ENCODE peak calls at places on chromosome 17, in ten cellular contexts. A is stomach, K is breast epithelium, T is heart left ventricle, M is hepatocyte, Z is aorta, G is right cardiac atrium, L is neuronal stem cell, S is HCT116, W is neural progenitor cell. E is an unnamed sample.

GRCh38 chr17:57097832-57098421 is 12.9 kb downstream of the AKAP1 start:
- DNase-seq in K (no peak), T (peak), G (peak), S (no peak), M (no peak), A (no peak), Z (peak), L (no peak), W (no peak), E (no peak)

GRCh38 chr17:5413682-5414081 is 5.8 kb downstream of the NUP88 start:
- DNase-seq in A (no peak), S (peak), Z (no peak), L (no peak), M (peak), T (no peak), W (no peak), K (no peak), G (no peak), E (no peak)

GRCh38 chr17:10126554-10127493 is 71.6 kb downstream of the GAS7 start:
- DNase-seq in S (no peak), Z (no peak), T (no peak), G (peak), A (no peak), M (peak), K (no peak), L (no peak), W (peak), E (no peak)

GRCh38 chr17:79842136-79842655 is 3.0 kb upstream of the CBX4 start:
- DNase-seq in L (no peak), G (no peak), T (no peak), W (peak), S (no peak), Z (no peak), A (no peak), M (no peak), K (no peak), E (no peak)

GRCh38 chr17:40354191-40355122 is 10.1 kb downstream of the GJD3 start:
- DNase-seq in G (peak), Z (peak), M (no peak), W (no peak), A (no peak), T (no peak), K (no peak), L (no peak), S (no peak), E (no peak)

GRCh38 chr17:63911657-63912100 is 621 bp upstream of the CSHL1 start:
- DNase-seq in T (no peak), M (peak), L (peak), G (no peak), S (peak), Z (no peak), K (no peak), W (peak), A (peak), E (no peak)

GRCh38 chr17:43427362-43428043 is 28.7 kb downstream of the ARL4D start:
- DNase-seq in Z (no peak), K (no peak), T (no peak), M (no peak), W (no peak), G (no peak), A (peak), L (no peak), S (no peak), E (no peak)

GRCh38 chr17:40311575-40311974 is 2.6 kb downstream of the RARA start:
- DNase-seq in K (peak), S (no peak), L (no peak), T (peak), M (no peak), G (peak), W (no peak), A (peak), Z (peak), E (no peak)

GRCh38 chr17:59791603-59792457 is 84.4 kb downstream of the VMP1 start:
- DNase-seq in Z (no peak), A (no peak), K (no peak), W (no peak), L (no peak), M (no peak), T (no peak), S (no peak), G (no peak), E (no peak)

GRCh38 chr17:4150106-4150505 is 7.1 kb downstream of the CYB5D2 start:
- DNase-seq in G (no peak), A (no peak), K (no peak), W (no peak), S (no peak), L (no peak), Z (no peak), T (no peak), M (no peak), E (no peak)
- H3K27ac ChIP-seq in G (no peak), A (no peak), K (no peak), W (no peak), S (no peak), L (no peak), Z (no peak), T (no peak), M (no peak), E (no peak)

GRCh38 chr17:55303008-55303493 is 38.3 kb downstream of the HLF start:
- DNase-seq in A (no peak), G (no peak), W (no peak), S (no peak), T (no peak), Z (no peak), M (no peak), K (no peak), L (no peak), E (no peak)

GRCh38 chr17:55304171-55304859 is 39.6 kb downstream of the HLF start:
- DNase-seq in L (no peak), G (no peak), Z (no peak), K (no peak), A (no peak), T (no peak), M (no peak), W (no peak), S (no peak), E (no peak)

GRCh38 chr17:55302407-55302787 is 37.6 kb downstream of the HLF start:
- DNase-seq in W (no peak), M (no peak), S (no peak), T (no peak), L (no peak), K (no peak), G (no peak), Z (no peak), A (no peak), E (no peak)

GRCh38 chr17:55305321-55306087 is 40.7 kb downstream of the HLF start:
- DNase-seq in G (no peak), L (no peak), S (no peak), A (no peak), Z (no peak), M (no peak), K (no peak), W (no peak), T (no peak), E (no peak)

GRCh38 chr17:55303701-55304145 is 39.0 kb downstream of the HLF start:
- DNase-seq in G (no peak), T (no peak), Z (no peak), M (no peak), S (no peak), K (no peak), W (no peak), L (no peak), A (no peak), E (no peak)
- H3K27ac ChIP-seq in G (no peak), T (no peak), Z (no peak), M (no peak), S (no peak), K (peak), W (no peak), L (no peak), A (no peak), E (no peak)

GRCh38 chr17:44919411-44919810 is 4.1 kb upstream of the GFAP start:
- DNase-seq in M (no peak), T (no peak), W (no peak), K (peak), L (no peak), G (no peak), S (no peak), Z (peak), A (no peak), E (no peak)
- H3K27ac ChIP-seq in M (no peak), T (no peak), W (no peak), K (peak), L (no peak), G (no peak), S (no peak), Z (no peak), A (no peak), E (no peak)

GRCh38 chr17:41654908-41655607 is 30.7 kb upstream of the KRT17 start:
- DNase-seq in S (no peak), T (no peak), G (no peak), M (no peak), Z (no peak), W (no peak), L (no peak), A (no peak), K (no peak), E (no peak)

GRCh38 chr17:41655611-41656111 is 31.3 kb upstream of the KRT17 start:
- DNase-seq in W (peak), L (no peak), S (no peak), G (no peak), T (no peak), A (peak), Z (no peak), M (peak), K (peak), E (no peak)

GRCh38 chr17:41657164-41657754 is 31.4 kb upstream of the EIF1 start:
- DNase-seq in G (no peak), W (no peak), A (no peak), K (no peak), L (no peak), M (no peak), S (no peak), Z (no peak), T (no peak), E (no peak)

GRCh38 chr17:41657936-41658335 is 30.7 kb upstream of the EIF1 start:
- DNase-seq in A (no peak), S (no peak), G (no peak), M (no peak), Z (no peak), K (no peak), L (no peak), W (no peak), T (no peak), E (no peak)

DNA sequence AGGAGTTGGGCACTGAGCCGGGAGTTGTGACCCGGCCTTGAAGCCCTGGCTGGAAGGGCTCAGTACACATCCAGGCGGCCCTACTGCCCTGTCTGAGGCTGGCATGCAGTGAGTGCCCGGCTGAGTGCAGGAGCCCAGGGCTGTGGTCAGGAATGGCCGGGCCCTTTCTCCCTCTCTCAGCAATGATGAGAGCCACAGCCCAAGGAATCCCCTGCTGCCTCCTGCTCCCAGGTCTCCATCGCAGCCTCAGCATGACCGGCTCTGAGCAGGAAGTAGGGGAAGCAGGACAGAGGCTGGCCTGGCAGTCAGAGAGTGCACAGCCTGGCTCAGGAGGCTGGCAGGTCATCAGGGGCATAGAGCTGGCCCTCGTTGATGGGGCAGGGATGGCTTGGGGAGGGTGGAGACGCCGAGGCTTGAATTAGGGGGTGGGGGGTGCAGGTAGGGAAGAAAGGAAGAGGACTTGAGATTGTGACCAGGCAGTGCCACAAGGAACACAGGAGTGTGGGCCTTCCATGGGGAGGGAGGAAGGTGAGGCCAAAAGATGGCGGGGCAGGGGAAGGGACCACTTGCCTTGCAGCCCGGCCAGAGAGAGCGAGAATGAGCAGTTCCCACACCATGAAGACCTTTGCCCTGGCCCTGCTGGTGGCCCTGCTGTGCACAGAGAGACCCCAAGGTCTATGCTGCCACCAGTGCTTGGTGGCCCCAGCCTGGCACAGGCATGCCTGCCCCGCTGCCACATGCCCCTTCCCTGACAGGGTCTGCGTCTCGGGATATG is 32.1 kb upstream of the KRT17 start:
- DNase-seq in Z (no peak), K (no peak), A (no peak), G (no peak), W (no peak), S (no peak), M (no peak), L (no peak), T (no peak), E (no peak)
- H3K27ac ChIP-seq in Z (no peak), K (peak), A (peak), G (no peak), W (no peak), S (peak), M (peak), L (no peak), T (no peak), E (no peak)

DNA sequence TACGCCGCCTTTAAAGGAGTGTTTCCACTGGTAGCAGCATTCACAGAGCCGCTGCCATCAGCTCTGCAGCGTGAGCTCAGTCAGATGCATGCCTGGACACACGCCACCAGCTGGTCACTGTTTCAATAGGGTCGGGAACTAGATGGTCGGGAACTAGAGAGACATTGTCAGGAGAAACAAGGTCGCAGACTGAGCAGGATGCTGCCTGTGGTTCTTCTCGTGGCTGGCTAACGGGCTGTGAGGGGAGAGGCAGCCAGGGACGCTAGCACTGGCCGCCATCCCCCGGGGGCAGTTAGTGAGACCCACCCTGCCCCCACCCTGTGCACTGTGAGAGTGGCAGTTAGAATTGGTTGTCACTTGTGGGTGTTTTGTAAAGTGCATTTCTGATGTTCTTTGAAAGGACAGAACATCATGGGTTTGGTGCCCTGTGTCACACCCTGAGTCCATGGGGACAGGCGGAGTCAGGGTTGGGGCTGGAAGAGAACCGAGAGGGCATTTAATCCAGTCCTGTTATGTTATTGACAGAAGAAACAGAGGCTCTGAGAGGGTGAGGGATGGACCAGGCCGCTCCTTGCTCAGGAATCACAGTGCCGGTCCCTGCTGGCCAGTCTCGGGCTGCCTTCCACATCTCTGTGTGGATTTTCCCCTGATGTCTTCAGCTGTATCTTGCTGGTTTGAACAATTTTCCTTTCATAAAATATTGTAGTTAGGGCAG is 86.4 kb downstream of the SPECC1 start:
- DNase-seq in M (peak), T (peak), G (peak), A (peak), W (peak), Z (peak), K (no peak), L (peak), S (peak), E (peak)
- H3K27ac ChIP-seq in M (no peak), T (peak), G (peak), A (no peak), W (no peak), Z (peak), K (no peak), L (no peak), S (no peak), E (peak)

E was measured in substantia nigra.